ENCODE peak calls at places on chromosomes 13 and 19, in four cellular contexts. Z, P, R and E are unnamed samples.

GRCh38 chr19:11480927-11481776 is at the start of gene ELAVL3:
- DNase-seq in P (no peak), R (no peak), Z (no peak), E (no peak)

GRCh38 chr19:17292301-17293074 is 10.7 kb downstream of the ABHD8 start:
- DNase-seq in Z (peak), P (peak), R (peak), E (peak)

GRCh38 chr13:33723365-33723764 is 94.6 kb upstream of the RFC3 start:
- DNase-seq in P (no peak), R (peak), Z (no peak), E (no peak)

GRCh38 chr19:48745208-48745995 is 1.3 kb downstream of the IZUMO1 start:
- DNase-seq in P (no peak), Z (peak), R (peak), E (no peak)

GRCh38 chr13:35672611-35673010 is 196.1 kb upstream of the MAB21L1 start:
- DNase-seq in P (no peak), R (no peak), Z (no peak), E (no peak)

GRCh38 chr13:110300090-110300815 is 6.7 kb downstream of the COL4A1 start:
- DNase-seq in R (no peak), P (no peak), Z (no peak), E (no peak)

GRCh38 chr19:55068803-55069136 is 5.8 kb upstream of the RDH13 start:
- DNase-seq in P (no peak), Z (no peak), R (no peak), E (no peak)

GRCh38 chr13:74487091-74487722 is 353.0 kb upstream of the KLF12 start:
- DNase-seq in P (no peak), Z (no peak), R (no peak), E (no peak)

GRCh38 chr13:45292176-45292575 is 48.8 kb downstream of the TPT1 start:
- DNase-seq in R (no peak), Z (no peak), P (peak), E (no peak)

GRCh38 chr19:57566396-57567256 is 7.0 kb upstream of the ZNF550 start:
- DNase-seq in P (peak), R (no peak), Z (no peak), E (no peak)

GRCh38 chr13:22061371-22061805 is 390.5 kb downstream of the FGF9 start:
- DNase-seq in Z (no peak), R (no peak), P (no peak), E (no peak)

GRCh38 chr19:18281082-18282020 is at the start of gene JUND:
- DNase-seq in Z (peak), P (peak), R (peak), E (no peak)

GRCh38 chr19:33193864-33194362 is at the start of gene LRP3:
- DNase-seq in Z (peak), R (no peak), P (no peak), E (no peak)

GRCh38 chr19:409006-409514 is at the start of gene C2CD4C:
- DNase-seq in P (no peak), R (no peak), Z (peak), E (no peak)

GRCh38 chr19:28882818-28883217 is 330.1 kb downstream of the UQCRFS1 start:
- DNase-seq in P (no peak), R (no peak), Z (no peak), E (no peak)

GRCh38 chr13:70630247-70630646 is 522.0 kb upstream of the KLHL1 start:
- DNase-seq in R (no peak), P (no peak), Z (no peak), E (no peak)

GRCh38 chr19:14166448-14166847 is 30.1 kb upstream of the ASF1B start:
- DNase-seq in P (no peak), R (no peak), Z (no peak), E (no peak)

GRCh38 chr19:52749780-52750179 is 14.9 kb upstream of the ZNF611 start:
- DNase-seq in R (no peak), Z (no peak), P (no peak), E (no peak)

GRCh38 chr13:44086389-44086788 is 206.7 kb downstream of the LACC1 start:
- DNase-seq in Z (no peak), P (no peak), R (no peak), E (no peak)

GRCh38 chr13:111508164-111508870 is 187.9 kb downstream of the TEX29 start:
- DNase-seq in Z (no peak), P (no peak), R (no peak), E (no peak)
- TF ChIP-seq TCF7L2 in Z (no peak), P (no peak), R (no peak), E (no peak)

DNA sequence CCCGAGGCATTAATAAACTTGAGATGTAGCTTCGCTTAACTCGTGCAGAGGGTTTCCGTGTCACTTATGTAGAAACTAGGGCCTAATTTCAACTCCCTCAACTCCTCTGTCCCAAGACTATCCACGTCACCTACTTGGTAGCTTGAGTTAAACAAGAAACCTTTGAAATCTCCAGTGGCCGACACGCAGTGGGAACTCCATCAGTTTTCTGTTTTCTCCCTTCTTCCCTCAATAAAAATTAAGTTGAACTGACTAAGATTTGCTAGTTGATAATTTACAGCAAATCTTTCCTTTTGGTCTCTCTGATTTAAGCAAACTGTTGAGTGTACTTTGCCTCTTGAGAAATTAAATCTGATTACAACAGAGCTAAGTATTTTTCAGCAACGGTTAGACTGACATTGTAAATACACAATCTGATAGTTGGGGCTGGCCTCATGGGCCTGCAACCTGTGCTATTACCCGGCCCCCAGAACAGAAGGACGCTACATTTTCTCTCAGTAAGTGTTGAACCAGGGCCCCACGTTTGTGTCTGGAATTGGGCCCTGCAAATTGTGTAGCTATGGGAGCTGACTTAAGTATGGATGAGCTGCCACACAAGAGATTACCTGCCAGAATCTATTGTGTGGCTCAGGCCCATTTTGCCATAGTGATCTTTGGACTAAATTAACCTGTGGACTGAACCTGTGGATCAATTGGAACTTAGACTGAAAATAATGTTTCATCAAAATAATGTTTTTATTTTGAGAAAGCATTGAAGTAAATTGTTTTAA is 692 bp upstream of the ESD start:
- DNase-seq in R (peak), P (no peak), Z (no peak), E (no peak)
- H3K27ac ChIP-seq in R (peak), P (peak), Z (peak), E (peak)

GRCh38 chr13:95676100-95676774 is 702 bp upstream of the DNAJC3 start:
- DNase-seq in R (peak), Z (peak), P (peak), E (no peak)
- TF ChIP-seq TCF7L2 in R (no peak), Z (no peak), P (no peak), E (peak)

DNA sequence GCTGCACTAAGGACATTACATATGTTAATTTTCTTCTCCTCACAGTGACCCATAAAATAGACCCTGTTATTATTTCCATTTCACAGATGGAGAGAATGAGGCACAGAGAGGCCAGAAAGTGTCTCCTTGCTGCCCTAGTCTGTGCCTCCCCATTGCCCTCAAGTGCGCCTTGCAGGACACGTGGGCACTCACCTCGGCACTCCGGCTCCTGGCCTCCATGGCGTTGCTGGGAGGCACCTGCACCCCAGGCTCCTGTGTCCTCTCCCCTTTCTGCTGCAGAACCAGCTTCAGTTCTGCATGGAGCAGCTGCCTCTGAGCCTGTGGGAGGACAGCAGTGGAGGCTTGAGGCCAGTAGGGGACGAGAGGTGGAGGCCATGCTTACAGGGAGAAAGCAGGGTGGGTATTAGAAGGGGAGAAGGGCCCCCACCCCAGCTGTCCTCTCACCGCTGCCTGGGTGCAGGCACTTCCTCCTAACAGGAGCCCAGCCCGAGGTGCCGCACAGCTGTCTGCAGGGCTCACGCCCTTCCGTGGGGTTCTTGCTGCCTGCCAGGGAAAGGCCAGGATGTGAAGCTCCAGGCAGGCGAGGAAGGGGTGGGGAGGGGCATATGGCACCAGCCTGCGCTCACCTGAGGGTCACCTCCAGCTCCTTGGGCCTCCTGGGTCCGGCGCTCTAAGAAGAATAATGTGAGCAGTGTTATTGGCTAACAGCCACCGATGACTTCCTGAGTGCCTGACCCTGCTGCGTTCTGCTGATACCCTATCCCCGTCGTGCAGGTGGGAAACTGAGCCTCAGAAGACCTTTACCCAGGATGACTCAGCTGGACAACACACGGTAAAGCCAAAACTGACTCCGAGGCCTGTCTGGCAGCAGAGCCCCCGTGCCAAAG is 5.2 kb downstream of the PRX start:
- DNase-seq in Z (peak), P (no peak), R (no peak), E (no peak)
- H3K27ac ChIP-seq in Z (peak), P (no peak), R (no peak), E (no peak)

GRCh38 chr19:1756264-1756663 is 3.0 kb downstream of the ONECUT3 start:
- DNase-seq in Z (no peak), P (no peak), R (no peak), E (no peak)
- TF ChIP-seq TCF7L2 in Z (no peak), P (no peak), R (no peak), E (no peak)

DNA sequence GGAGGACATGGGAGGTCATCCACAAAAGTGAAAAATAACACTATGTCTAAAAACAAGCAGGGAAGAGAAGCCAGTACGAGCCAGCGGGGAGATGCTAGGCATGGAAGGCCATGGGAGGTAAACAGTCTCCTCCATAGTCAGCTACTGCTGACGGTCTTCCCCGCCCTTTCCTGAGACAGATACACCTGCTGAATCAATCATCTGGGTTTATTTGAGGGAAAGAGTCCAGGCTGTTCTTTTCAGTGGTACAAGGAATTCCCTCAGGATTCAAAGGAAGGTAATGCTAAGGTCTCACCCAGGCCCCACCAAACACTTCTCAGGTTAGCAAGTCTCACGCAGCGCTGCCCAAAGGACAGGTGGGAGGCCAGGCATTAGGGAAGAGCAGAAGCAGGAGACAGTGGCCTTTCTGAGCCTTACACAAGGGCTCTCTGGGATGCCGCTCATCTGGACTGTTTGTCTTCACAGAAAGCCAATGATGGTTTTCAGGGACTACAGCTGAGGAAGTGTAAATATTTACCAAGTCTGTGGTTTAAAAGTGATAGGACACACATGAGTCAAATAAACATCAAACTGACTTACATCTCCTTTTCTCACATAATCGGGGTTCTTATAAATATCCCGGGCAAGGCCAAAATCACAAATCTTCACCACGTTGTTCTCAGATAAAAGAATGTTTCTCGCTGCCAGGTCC is 173.9 kb downstream of the FLT1 start:
- DNase-seq in R (peak), Z (no peak), P (no peak), E (no peak)
- H3K27ac ChIP-seq in R (no peak), Z (no peak), P (no peak), E (no peak)

DNA sequence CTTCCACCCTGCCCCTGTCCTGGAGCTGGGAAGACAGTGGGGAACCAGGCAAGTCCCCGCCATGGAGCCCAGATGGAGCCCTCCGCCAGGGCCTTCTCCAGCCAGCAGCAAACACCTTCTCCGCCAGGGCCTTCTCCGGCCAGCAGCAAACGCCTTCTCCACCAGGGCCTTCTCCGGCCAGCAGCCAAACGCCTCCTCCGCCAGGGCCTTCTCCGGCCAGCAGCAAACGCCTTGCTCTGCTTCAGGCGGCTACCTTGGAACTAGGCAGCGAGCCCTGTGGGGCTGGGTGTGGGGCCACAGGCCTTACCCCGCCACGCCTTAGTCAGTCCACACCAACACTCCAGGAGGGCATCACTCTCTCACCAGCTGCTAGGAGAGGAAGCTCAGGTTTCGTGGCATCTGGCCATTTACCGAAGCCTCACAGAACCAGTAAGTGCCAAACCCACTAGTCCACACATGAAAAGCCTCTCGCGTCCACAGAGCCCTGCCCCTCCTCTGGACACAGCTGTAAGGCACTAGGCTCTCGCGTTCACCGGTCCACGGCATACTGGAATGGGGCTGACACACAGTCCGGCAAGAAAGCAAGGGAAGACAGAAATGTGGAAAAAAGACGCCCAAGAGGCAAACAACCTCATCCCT is 41.0 kb downstream of the MLLT1 start:
- DNase-seq in R (no peak), Z (no peak), P (no peak), E (no peak)
- TF ChIP-seq TCF7L2 in R (no peak), Z (no peak), P (no peak), E (no peak)

GRCh38 chr13:23985060-23985459 is 87.8 kb upstream of the C1QTNF9B start:
- DNase-seq in Z (no peak), P (no peak), R (no peak), E (no peak)
- H3K27ac ChIP-seq in Z (no peak), P (no peak), R (no peak), E (no peak)